ENCODE peak calls at places on chromosomes 5 and 9, in five cellular contexts. D is lower lobe of right lung, A is upper lobe of right lung, H is colonic mucosa, N is GM23248. S is an unnamed sample. For H3K4me1 and H3K9me3, the result is how much of the 10 kb centered on the place peaks cover.

GRCh38 chr5:79173626-79174025 is 62.0 kb downstream of the BHMT start:
- DNase-seq in N (no peak), A (no peak), H (no peak), D (no peak), S (no peak)

GRCh38 chr5:111142932-111143331 is 50.8 kb downstream of the WDR36 start:
- DNase-seq in N (no peak), D (no peak), A (no peak), H (no peak), S (no peak)

GRCh38 chr5:167797933-167798332 is 493.5 kb upstream of the WWC1 start:
- DNase-seq in N (peak), H (no peak), D (no peak), A (no peak), S (no peak)

GRCh38 chr5:65837139-65837538 is 89.2 kb upstream of the ERBIN start:
- DNase-seq in D (no peak), H (no peak), A (no peak), N (peak), S (no peak)

GRCh38 chr9:35605336-35606137 is 475 bp downstream of the TESK1 start:
- DNase-seq in N (peak), D (no peak), H (peak), A (no peak), S (peak)

GRCh38 chr9:15182003-15182695 is 124.9 kb downstream of the TTC39B start:
- DNase-seq in D (no peak), A (no peak), N (no peak), H (no peak), S (no peak)

GRCh38 chr5:88045931-88046461 is 222.6 kb downstream of the TMEM161B start:
- DNase-seq in H (no peak), D (no peak), N (no peak), A (no peak), S (no peak)

GRCh38 chr9:111866976-111867375 is 29.6 kb upstream of the UGCG start:
- DNase-seq in H (no peak), D (no peak), A (no peak), N (peak), S (no peak)

GRCh38 chr5:67268233-67269011 is 71.8 kb upstream of the CD180 start:
- DNase-seq in D (no peak), N (peak), H (peak), A (peak), S (peak)

GRCh38 chr9:120177121-120177520 is 402.8 kb downstream of the CDK5RAP2 start:
- DNase-seq in D (no peak), H (no peak), N (no peak), A (no peak), S (no peak)

GRCh38 chr5:144369001-144369400 is 198.3 kb downstream of the KCTD16 start:
- DNase-seq in H (no peak), N (no peak), A (no peak), D (no peak), S (no peak)

GRCh38 chr5:96517294-96517693 is 84.2 kb upstream of the PCSK1 start:
- DNase-seq in H (no peak), N (peak), D (no peak), A (no peak), S (no peak)

GRCh38 chr5:139895647-139896046 is 100.0 kb downstream of the PSD2 start:
- DNase-seq in D (no peak), H (no peak), N (no peak), A (peak), S (no peak)

GRCh38 chr5:18772475-18772874 is 1138.2 kb downstream of the TAF11L14 start:
- DNase-seq in N (no peak), H (no peak), A (no peak), D (no peak), S (no peak)

GRCh38 chr9:6106576-6107339 is 91.3 kb upstream of the RANBP6 start:
- DNase-seq in H (no peak), A (no peak), N (peak), D (no peak), S (no peak)

GRCh38 chr5:350355-350754 is 28.8 kb downstream of the AHRR start:
- DNase-seq in D (no peak), H (no peak), N (peak), A (no peak), S (no peak)

GRCh38 chr5:40410231-40410861 is 269.4 kb upstream of the PTGER4 start:
- DNase-seq in N (no peak), A (no peak), D (no peak), H (no peak), S (no peak)

GRCh38 chr9:71130521-71130920 is 9.1 kb upstream of the TRPM3 start:
- DNase-seq in A (no peak), N (no peak), H (no peak), D (no peak), S (no peak)

GRCh38 chr5:6423327-6424109 is 25.1 kb upstream of the UBE2QL1 start:
- DNase-seq in A (no peak), H (no peak), N (no peak), D (no peak), S (no peak)

GRCh38 chr9:115333671-115334070 is 215.7 kb upstream of the TNC start:
- DNase-seq in D (no peak), A (no peak), N (no peak), H (no peak), S (no peak)

GRCh38 chr5:38807570-38808461 is 38.0 kb upstream of the OSMR start:
- DNase-seq in A (no peak), H (no peak), N (peak), D (no peak), S (no peak)

GRCh38 chr5:1299511-1299850 is 4.6 kb upstream of the TERT start:
- DNase-seq in N (no peak), A (no peak), D (peak), H (no peak), S (peak)

GRCh38 chr5:78327761-78328510 is 32.5 kb upstream of the SCAMP1 start:
- DNase-seq in N (no peak), A (no peak), H (no peak), D (no peak), S (no peak)

GRCh38 chr9:131318211-131318610 is 28.7 kb downstream of the PLPP7 start:
- DNase-seq in N (no peak), A (no peak), H (no peak), D (peak), S (no peak)

GRCh38 chr9:98117984-98118639 is 910 bp downstream of the TRIM14 start:
- DNase-seq in A (no peak), H (peak), N (peak), D (no peak), S (peak)

GRCh38 chr9:117341161-117341560 is 73.7 kb downstream of the ASTN2 start:
- DNase-seq in N (no peak), D (no peak), A (no peak), H (no peak), S (no peak)

GRCh38 chr5:141320225-141321169 is at the start of gene TAF7:
- DNase-seq in A (peak), N (peak), D (peak), H (peak), S (peak)

GRCh38 chr9:22208846-22209585 is 199.9 kb upstream of the CDKN2B start:
- DNase-seq in N (peak), D (no peak), A (no peak), H (no peak), S (no peak)

GRCh38 chr5:20224046-20224445 is 236.0 kb upstream of the CDH18 start:
- DNase-seq in D (no peak), N (no peak), H (no peak), A (no peak), S (no peak)

GRCh38 chr9:20226345-20226744 is 396.0 kb downstream of the MLLT3 start:
- DNase-seq in H (no peak), A (no peak), N (no peak), D (no peak), S (no peak)

GRCh38 chr5:128539038-128539429 is 989 bp upstream of the FBN2 start:
- DNase-seq in N (peak), A (peak), H (no peak), D (no peak), S (no peak)

GRCh38 chr9:19137282-19137681 is 10.0 kb upstream of the PLIN2 start:
- DNase-seq in H (no peak), D (no peak), N (peak), A (no peak), S (no peak)

GRCh38 chr5:120436996-120437395 is 27.1 kb upstream of the PRR16 start:
- DNase-seq in N (peak), A (no peak), H (no peak), D (no peak), S (no peak)

GRCh38 chr5:527646-528591 is 3.7 kb upstream of the SLC9A3 start:
- DNase-seq in N (no peak), H (no peak), D (peak), A (no peak), S (peak)

GRCh38 chr5:134948929-134949328 is 18.8 kb upstream of the CATSPER3 start:
- DNase-seq in H (peak), D (no peak), N (peak), A (no peak), S (no peak)

DNA sequence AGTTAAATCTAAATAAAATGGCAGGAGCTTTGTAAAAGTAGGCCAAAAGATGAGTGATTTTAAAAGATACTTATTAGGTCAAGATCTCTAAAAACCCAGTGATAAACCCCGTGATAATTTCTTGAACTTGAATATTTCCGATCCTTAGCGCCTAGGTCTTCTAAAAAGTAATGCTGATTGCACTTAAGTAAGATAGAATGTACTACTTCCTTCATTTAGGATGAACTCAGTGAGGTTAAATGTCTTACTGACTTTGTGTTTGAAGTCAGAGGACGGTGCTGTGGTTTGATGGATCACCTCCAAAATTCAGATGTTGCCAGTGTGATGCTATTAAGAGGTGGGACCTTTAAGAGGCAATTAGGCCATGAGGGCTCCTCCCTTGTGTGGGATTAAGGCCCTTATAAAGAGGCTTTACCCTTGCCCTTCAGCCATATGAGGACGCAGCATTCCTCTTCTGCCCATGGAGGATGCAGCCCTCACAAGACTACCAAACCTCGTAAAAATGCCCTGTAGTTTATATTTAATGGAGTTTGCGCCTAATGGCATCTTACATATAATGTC is 130.1 kb downstream of the TRIO start:
- DNase-seq in N (no peak), H (no peak), A (no peak), D (no peak), S (no peak)
- H3K4me1 ChIP-seq in N (half or more), H (under half), A (under half), D (under half), S (under half)

DNA sequence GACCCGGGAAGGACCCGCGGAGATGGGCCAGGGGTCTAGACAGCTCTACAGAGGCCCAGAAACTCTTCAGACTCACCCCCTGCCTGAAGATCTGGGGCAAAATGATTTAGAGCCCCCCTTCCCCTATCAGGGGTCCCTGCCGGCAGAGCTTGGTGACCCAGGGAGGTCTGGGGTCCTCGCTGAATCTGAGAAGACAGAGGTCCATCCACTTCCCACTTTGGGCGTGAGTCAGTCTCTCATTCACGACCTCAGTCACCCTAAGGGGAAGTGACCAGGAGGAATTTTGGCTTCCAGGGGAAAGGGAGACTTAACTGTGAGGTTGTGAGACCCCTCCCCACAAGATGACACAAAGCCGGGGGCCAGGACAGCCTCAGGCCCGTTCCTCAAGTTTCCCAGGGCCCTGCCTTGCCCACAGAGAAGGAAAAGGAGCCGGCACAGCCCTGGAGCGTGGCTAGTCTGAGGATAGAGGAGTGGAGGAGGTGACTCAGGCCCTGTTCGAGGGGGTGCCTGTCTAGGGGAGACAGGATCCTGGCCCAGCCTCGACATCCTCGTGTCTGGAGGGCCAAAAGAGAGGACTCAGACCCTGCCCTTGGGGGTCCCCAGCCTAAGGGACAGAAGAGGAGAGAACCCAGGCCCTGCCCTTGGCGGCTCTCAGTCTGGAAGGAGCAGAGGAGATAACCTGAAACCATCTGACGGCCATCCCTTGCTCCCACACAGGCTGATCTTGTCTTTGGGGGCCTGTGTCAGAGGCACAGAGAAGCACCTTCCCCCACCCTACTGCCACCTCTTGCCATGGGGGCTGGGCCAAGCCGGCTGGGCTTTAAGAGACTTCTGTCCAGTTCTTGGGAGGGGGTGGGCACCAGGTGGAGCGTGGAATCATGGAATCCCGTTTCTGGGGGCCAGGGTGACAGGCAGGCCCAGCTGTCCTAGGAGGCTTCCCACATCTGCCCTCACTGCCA is 885 bp downstream of the PDLIM4 start:
- DNase-seq in D (no peak), H (peak), A (peak), N (peak), S (peak)
- H3K4me3 ChIP-seq in D (peak), H (peak), A (peak), N (peak), S (peak)

GRCh38 chr5:179111267-179112207 is 51.4 kb downstream of the ZNF354C start:
- DNase-seq in D (no peak), H (peak), A (no peak), N (no peak), S (no peak)
- H3K9me3 ChIP-seq in D (half or more), H (under half), A (under half), N (under half), S (half or more)

DNA sequence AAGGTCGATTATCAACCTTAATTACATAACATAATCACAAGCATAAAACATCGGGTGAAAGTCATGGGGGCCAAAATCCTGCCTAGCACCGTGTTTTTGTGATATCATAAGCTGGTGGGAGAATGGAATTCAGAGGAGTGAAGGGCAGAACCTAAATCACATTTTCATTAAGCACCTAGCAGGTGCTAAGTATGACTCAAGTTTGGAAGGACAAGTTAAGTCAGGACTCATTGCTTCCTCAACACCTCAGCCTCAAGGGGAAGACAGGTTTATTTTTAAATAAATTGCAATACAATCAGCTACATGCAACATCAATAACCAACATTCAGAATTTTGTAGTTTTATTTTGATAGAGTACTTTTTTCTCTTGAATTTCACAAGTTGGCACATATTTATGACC is 33.5 kb upstream of the GAS1 start:
- DNase-seq in A (no peak), D (no peak), N (no peak), H (no peak), S (no peak)
- H3K4me1 ChIP-seq in A (under half), D (under half), N (under half), H (under half), S (under half)

GRCh38 chr5:147559725-147560124 is 49.9 kb upstream of the DPYSL3 start:
- DNase-seq in A (no peak), N (peak), D (no peak), H (no peak), S (no peak)
- H3K4me3 ChIP-seq in A (no peak), N (no peak), D (no peak), H (no peak), S (no peak)